ENCODE peak calls at places on chromosomes 16 and 17, in six cellular contexts. J is heart right ventricle, X is NCI-H2107, L is hippocampal formation, I is fibroblast of villous mesenchyme, V is pancreas. Y is an unnamed sample.

GRCh38 chr16:73071131-73071940 is 23.4 kb upstream of the ZFHX3 start:
- DNase-seq in L (no peak), J (peak), X (peak), I (peak), V (peak), Y (no peak)

GRCh38 chr17:13919818-13920217 is 149.5 kb upstream of the COX10 start:
- DNase-seq in V (no peak), I (no peak), X (no peak), J (no peak), L (no peak), Y (no peak)

GRCh38 chr17:27529230-27529796 is 73.1 kb downstream of the KSR1 start:
- DNase-seq in X (no peak), I (peak), L (no peak), J (no peak), V (peak), Y (no peak)

GRCh38 chr17:3916013-3916696 is at the start of gene P2RX1:
- DNase-seq in V (no peak), L (no peak), I (peak), J (no peak), X (no peak), Y (no peak)

GRCh38 chr16:53159781-53160436 is 105.1 kb downstream of the CHD9 start:
- DNase-seq in V (no peak), X (peak), L (no peak), I (peak), J (no peak), Y (no peak)

GRCh38 chr16:3266873-3267537 is 10.6 kb upstream of the MEFV start:
- DNase-seq in V (no peak), J (no peak), I (peak), L (no peak), X (no peak), Y (no peak)

GRCh38 chr17:47983492-47984223 is 12.7 kb downstream of the CDK5RAP3 start:
- DNase-seq in V (no peak), X (no peak), I (no peak), J (no peak), L (no peak), Y (no peak)

GRCh38 chr17:49434821-49435581 is 20.3 kb upstream of the PHB1 start:
- DNase-seq in I (peak), J (no peak), V (peak), X (no peak), L (peak), Y (no peak)

GRCh38 chr17:73155410-73156165 is 9.2 kb upstream of the SSTR2 start:
- DNase-seq in X (no peak), I (no peak), L (peak), V (peak), J (no peak), Y (no peak)

GRCh38 chr17:42937712-42938596 is 26.3 kb downstream of the AARSD1 start:
- DNase-seq in J (no peak), X (peak), V (peak), L (peak), I (peak), Y (no peak)

GRCh38 chr17:15273141-15273793 is 8.1 kb upstream of the PMP22 start:
- DNase-seq in I (peak), L (no peak), X (no peak), J (no peak), V (no peak), Y (no peak)

GRCh38 chr17:82338858-82339633 is 5.5 kb upstream of the SECTM1 start:
- DNase-seq in L (no peak), V (no peak), I (peak), X (no peak), J (no peak), Y (no peak)

GRCh38 chr16:71339481-71340171 is 18.9 kb upstream of the CALB2 start:
- DNase-seq in J (no peak), I (no peak), X (peak), V (no peak), L (no peak), Y (no peak)

GRCh38 chr17:27650836-27651235 is 19.8 kb downstream of the LGALS9 start:
- DNase-seq in X (no peak), J (no peak), V (no peak), I (no peak), L (no peak), Y (no peak)

GRCh38 chr16:88505405-88506082 is 52.5 kb downstream of the ZFPM1 start:
- DNase-seq in L (no peak), J (peak), I (peak), X (peak), V (peak), Y (no peak)

GRCh38 chr17:17204041-17204591 is 2.0 kb downstream of the PLD6 start:
- DNase-seq in J (peak), I (no peak), V (peak), X (no peak), L (peak), Y (no peak)

GRCh38 chr17:66275651-66276050 is 26.8 kb upstream of the PRKCA start:
- DNase-seq in J (no peak), L (no peak), I (peak), V (no peak), X (no peak), Y (no peak)

GRCh38 chr16:26394409-26394808 is 672.3 kb upstream of the C16orf82 start:
- DNase-seq in V (no peak), I (no peak), J (no peak), L (no peak), X (no peak), Y (peak)

Y was measured in NCI-H187 treated with DMSO at 0.1 percent for 48 hours.